ENCODE peak calls at places on chromosomes 2 and 18, in six cellular contexts. B is cardiac fibroblast, Y is fibroblast of the aortic adventitia, H is neuronal stem cell, W is NB4, V is small intestine. F is an unnamed sample.

GRCh38 chr2:106065983-106066826 is 127.9 kb downstream of the UXS1 start:
- DNase-seq in B (no peak), Y (no peak), H (no peak), W (no peak), V (no peak), F (no peak)

GRCh38 chr18:70384181-70384790 is 95.4 kb downstream of the SOCS6 start:
- DNase-seq in B (peak), Y (peak), H (no peak), W (peak), V (peak), F (no peak)

GRCh38 chr2:5190023-5190422 is 502.2 kb upstream of the SOX11 start:
- DNase-seq in B (no peak), Y (no peak), H (no peak), W (no peak), V (no peak), F (no peak)

GRCh38 chr18:7117390-7118355 is at the start of gene LAMA1:
- DNase-seq in B (peak), Y (no peak), H (peak), W (no peak), V (no peak), F (peak)

GRCh38 chr2:172242968-172243367 is 140.3 kb upstream of the DLX2 start:
- DNase-seq in B (no peak), Y (no peak), H (no peak), W (no peak), V (peak), F (no peak)

GRCh38 chr2:241570961-241571581 is 12.5 kb downstream of the BOK start:
- DNase-seq in B (no peak), Y (no peak), H (no peak), W (peak), V (no peak), F (peak)

GRCh38 chr2:229780856-229781773 is 66.8 kb upstream of the DNER start:
- DNase-seq in B (peak), Y (peak), H (peak), W (peak), V (peak), F (no peak)

GRCh38 chr2:146986161-146986560 is 858.7 kb upstream of the ACVR2A start:
- DNase-seq in B (peak), Y (peak), H (no peak), W (no peak), V (no peak), F (no peak)

GRCh38 chr2:164388511-164388910 is 232.8 kb downstream of the GRB14 start:
- DNase-seq in B (peak), Y (peak), H (peak), W (peak), V (no peak), F (no peak)

GRCh38 chr2:105313877-105314276 is 15.7 kb downstream of the TGFBRAP1 start:
- DNase-seq in B (no peak), Y (no peak), H (no peak), W (peak), V (no peak), F (no peak)

GRCh38 chr2:125167152-125167551 is 1142.1 kb downstream of the CNTNAP5 start:
- DNase-seq in B (peak), Y (peak), H (no peak), W (no peak), V (no peak), F (no peak)

GRCh38 chr2:66555076-66555475 is 120.2 kb downstream of the MEIS1 start:
- DNase-seq in B (peak), Y (peak), H (no peak), W (no peak), V (no peak), F (no peak)
- H3K4me3 ChIP-seq in B (no peak), Y (no peak), H (no peak), W (no peak), V (no peak), F (no peak)

GRCh38 chr2:178072383-178073301 is at the start of gene PDE11A:
- DNase-seq in B (peak), Y (peak), H (peak), W (peak), V (peak), F (peak)
- H3K4me3 ChIP-seq in B (peak), Y (peak), H (peak), W (no peak), V (peak), F (peak)

GRCh38 chr2:96531872-96532505 is 4.6 kb upstream of the ARID5A start:
- DNase-seq in B (peak), Y (peak), H (peak), W (peak), V (peak), F (peak)
- H3K4me3 ChIP-seq in B (peak), Y (peak), H (peak), W (no peak), V (no peak), F (no peak)

GRCh38 chr2:237922641-237923361 is 44.0 kb upstream of the UBE2F start:
- DNase-seq in B (no peak), Y (no peak), H (no peak), W (no peak), V (peak), F (no peak)
- H3K4me3 ChIP-seq in B (no peak), Y (no peak), H (peak), W (no peak), V (no peak), F (no peak)

GRCh38 chr2:237673130-237673921 is 45.9 kb downstream of the LRRFIP1 start:
- DNase-seq in B (peak), Y (no peak), H (no peak), W (peak), V (peak), F (peak)

GRCh38 chr2:237677951-237678481 is 50.6 kb downstream of the LRRFIP1 start:
- DNase-seq in B (peak), Y (peak), H (no peak), W (peak), V (peak), F (no peak)

GRCh38 chr2:237672731-237673129 is 45.3 kb downstream of the LRRFIP1 start:
- DNase-seq in B (no peak), Y (no peak), H (no peak), W (no peak), V (no peak), F (no peak)

GRCh38 chr2:237674731-237675276 is 47.4 kb downstream of the LRRFIP1 start:
- DNase-seq in B (peak), Y (peak), H (no peak), W (peak), V (peak), F (peak)

GRCh38 chr2:237675326-237675725 is 47.9 kb downstream of the LRRFIP1 start:
- DNase-seq in B (no peak), Y (no peak), H (no peak), W (no peak), V (no peak), F (no peak)
- H3K4me3 ChIP-seq in B (peak), Y (no peak), H (no peak), W (peak), V (no peak), F (no peak)

GRCh38 chr2:48397846-48398245 is 132.1 kb upstream of the STON1 start:
- DNase-seq in B (no peak), Y (no peak), H (no peak), W (no peak), V (no peak), F (no peak)
- H3K4me3 ChIP-seq in B (no peak), Y (no peak), H (no peak), W (no peak), V (no peak), F (no peak)

F was measured in aorta.